ENCODE peak calls at places on chromosomes 3 and 15, in four cellular contexts. P is NCI-H1694; D is NCI-H510A treated with DMSO at 0.1 percent for 48 hours; Y is stimulated activated CD4-positive, alpha-beta T cell treated with anti-CD3 and anti-CD28 coated beads, Interleukin-2, amount 100 ng/mL, for 48 hours. M is an unnamed sample.

GRCh38 chr15:45112592-45113379 is 1.2 kb downstream of the DUOX2 start:
- DNase-seq in P (no peak), D (no peak), Y (no peak), M (no peak)

GRCh38 chr3:13659221-13659969 is 110.5 kb downstream of the FBLN2 start:
- DNase-seq in P (no peak), D (no peak), Y (no peak), M (no peak)

GRCh38 chr15:62248277-62248974 is 83.3 kb upstream of the C2CD4B start:
- DNase-seq in P (no peak), D (no peak), Y (no peak), M (no peak)

GRCh38 chr15:95840004-95840403 is 490.5 kb upstream of the NR2F2 start:
- DNase-seq in P (no peak), D (no peak), Y (no peak), M (peak)

GRCh38 chr3:46127503-46127902 is 80.6 kb downstream of the CCR1 start:
- DNase-seq in P (no peak), D (no peak), Y (no peak), M (peak)

GRCh38 chr15:82108489-82109078 is 62.8 kb upstream of the MEX3B start:
- DNase-seq in P (peak), D (peak), Y (peak), M (peak)

GRCh38 chr3:162122405-162122804 is 625.8 kb downstream of the OTOL1 start:
- DNase-seq in P (no peak), D (no peak), Y (no peak), M (peak)

GRCh38 chr3:99895106-99895705 is 77.5 kb downstream of the CMSS1 start:
- DNase-seq in P (no peak), D (no peak), Y (no peak), M (no peak)

GRCh38 chr3:9969632-9970019 is 17.0 kb downstream of the EMC3 start:
- DNase-seq in P (no peak), D (no peak), Y (no peak), M (no peak)

GRCh38 chr3:37700849-37701248 is 160.8 kb upstream of the CTDSPL start:
- DNase-seq in P (no peak), D (no peak), Y (no peak), M (no peak)

GRCh38 chr15:79858469-79858868 is 38.3 kb downstream of the MTHFS start:
- DNase-seq in P (no peak), D (no peak), Y (no peak), M (no peak)

GRCh38 chr15:38555686-38556334 is 8.8 kb downstream of the RASGRP1 start:
- DNase-seq in P (peak), D (no peak), Y (no peak), M (peak)

GRCh38 chr3:50674349-50675178 is at the start of gene DOCK3:
- DNase-seq in P (no peak), D (peak), Y (peak), M (peak)

GRCh38 chr3:69439683-69440270 is 53.9 kb upstream of the FRMD4B start:
- DNase-seq in P (no peak), D (peak), Y (no peak), M (peak)

GRCh38 chr3:179432021-179432420 is 19.2 kb downstream of the GNB4 start:
- DNase-seq in P (no peak), D (no peak), Y (no peak), M (peak)

GRCh38 chr3:46981932-46982471 is 2.5 kb downstream of the NBEAL2 start:
- DNase-seq in P (no peak), D (peak), Y (no peak), M (no peak)

GRCh38 chr15:40825661-40826088 is 2.8 kb downstream of the PPP1R14D start:
- DNase-seq in P (no peak), D (no peak), Y (no peak), M (peak)

GRCh38 chr3:72380193-72380592 is 468.1 kb downstream of the SHQ1 start:
- DNase-seq in P (no peak), D (no peak), Y (no peak), M (peak)

GRCh38 chr15:67187351-67187854 is 67.1 kb downstream of the AAGAB start:
- DNase-seq in P (peak), D (no peak), Y (no peak), M (no peak)

GRCh38 chr3:176789281-176789705 is 408.0 kb downstream of the TBL1XR1 start:
- DNase-seq in P (peak), D (peak), Y (no peak), M (peak)

GRCh38 chr3:98449606-98450193 is 13.3 kb upstream of the OR5K1 start:
- DNase-seq in P (no peak), D (no peak), Y (no peak), M (no peak)

GRCh38 chr15:40441736-40442531 is 1.2 kb downstream of the BAHD1 start:
- DNase-seq in P (no peak), D (no peak), Y (no peak), M (no peak)

GRCh38 chr3:139111392-139112229 is 66.9 kb upstream of the PRR23C start:
- DNase-seq in P (peak), D (no peak), Y (peak), M (peak)

GRCh38 chr3:185353823-185354614 is 8.9 kb upstream of the MAP3K13 start:
- DNase-seq in P (peak), D (peak), Y (peak), M (peak)

GRCh38 chr15:58886921-58887320 is 46.6 kb downstream of the SLTM start:
- DNase-seq in P (no peak), D (no peak), Y (no peak), M (no peak)

GRCh38 chr15:68383161-68384074 is 48.5 kb downstream of the ITGA11 start:
- DNase-seq in P (peak), D (no peak), Y (peak), M (peak)

GRCh38 chr3:188185717-188186236 is 31.8 kb downstream of the LPP start:
- DNase-seq in P (no peak), D (peak), Y (no peak), M (no peak)

GRCh38 chr15:78209646-78210348 is 24.6 kb downstream of the ACSBG1 start:
- DNase-seq in P (no peak), D (no peak), Y (no peak), M (no peak)

GRCh38 chr15:42363942-42364341 is 4.6 kb downstream of the CAPN3 start:
- DNase-seq in P (no peak), D (no peak), Y (no peak), M (no peak)

GRCh38 chr3:125010393-125010792 is 45.4 kb downstream of the HEG1 start:
- DNase-seq in P (no peak), D (no peak), Y (no peak), M (no peak)

GRCh38 chr3:143331336-143331735 is 211.8 kb downstream of the CHST2 start:
- DNase-seq in P (peak), D (no peak), Y (no peak), M (no peak)

M was measured in amniotic epithelial cell.